ENCODE peak calls at places on chromosome 22, in four cellular contexts. One of them, this sample, is unnamed.

GRCh38 chr22:37896181-37896592 is 9.9 kb upstream of the MICALL1 start:
- DNase-seq in astrocyte of the cerebellum: no peak
- DNase-seq in fibroblast of lung: no peak
- DNase-seq in GM06990: peak; percentile 41
- DNase-seq in this sample: no peak

GRCh38 chr22:33678523-33678922 is 241.8 kb downstream of the LARGE1 start:
- DNase-seq in GM06990: no peak
- DNase-seq in astrocyte of the cerebellum: no peak
- DNase-seq in fibroblast of lung: no peak
- DNase-seq in this sample: no peak

GRCh38 chr22:48898524-48899377 is 928.9 kb downstream of the BRD1 start:
- DNase-seq in astrocyte of the cerebellum: no peak
- DNase-seq in GM06990: no peak
- DNase-seq in fibroblast of lung: no peak
- DNase-seq in this sample: peak; percentile 77

GRCh38 chr22:48758905-48759875 is 1068.5 kb downstream of the BRD1 start:
- DNase-seq in astrocyte of the cerebellum: no peak
- DNase-seq in GM06990: no peak
- DNase-seq in fibroblast of lung: no peak
- DNase-seq in this sample: peak; percentile 80

GRCh38 chr22:50148991-50149721 is 21.4 kb upstream of the PANX2 start:
- DNase-seq in astrocyte of the cerebellum: no peak
- DNase-seq in fibroblast of lung: peak; percentile 28
- DNase-seq in GM06990: peak; percentile 69
- DNase-seq in this sample: no peak

GRCh38 chr22:33806191-33806590 is 114.1 kb downstream of the LARGE1 start:
- DNase-seq in fibroblast of lung: peak; percentile 23
- DNase-seq in GM06990: no peak
- DNase-seq in astrocyte of the cerebellum: no peak
- DNase-seq in this sample: no peak

GRCh38 chr22:28710112-28710888 is 30.7 kb upstream of the TTC28 start:
- DNase-seq in fibroblast of lung: peak; percentile 93
- DNase-seq in GM06990: no peak
- DNase-seq in astrocyte of the cerebellum: peak; percentile 43
- DNase-seq in this sample: no peak

GRCh38 chr22:49481651-49482399 is 345.8 kb downstream of the BRD1 start:
- DNase-seq in fibroblast of lung: no peak
- DNase-seq in GM06990: no peak
- DNase-seq in astrocyte of the cerebellum: no peak
- DNase-seq in this sample: no peak

GRCh38 chr22:45318558-45319318 is 9.0 kb downstream of the FAM118A start:
- DNase-seq in fibroblast of lung: peak; percentile 76
- DNase-seq in GM06990: peak; percentile 45
- DNase-seq in astrocyte of the cerebellum: no peak
- DNase-seq in this sample: no peak

GRCh38 chr22:44119669-44120313 is 60.9 kb upstream of the PARVG start:
- DNase-seq in astrocyte of the cerebellum: no peak
- DNase-seq in fibroblast of lung: no peak
- DNase-seq in GM06990: no peak
- DNase-seq in this sample: no peak

GRCh38 chr22:45329536-45329936 is 19.8 kb downstream of the FAM118A start:
- DNase-seq in GM06990: no peak
- DNase-seq in astrocyte of the cerebellum: no peak
- DNase-seq in fibroblast of lung: no peak
- DNase-seq in this sample: no peak

GRCh38 chr22:37765498-37765897 is 42.2 kb upstream of the GCAT start:
- DNase-seq in GM06990: no peak
- DNase-seq in astrocyte of the cerebellum: no peak
- DNase-seq in fibroblast of lung: no peak
- DNase-seq in this sample: no peak

GRCh38 chr22:27241430-27242110 is 560.0 kb downstream of the MN1 start:
- DNase-seq in astrocyte of the cerebellum: peak; percentile 19
- DNase-seq in fibroblast of lung: no peak
- DNase-seq in GM06990: no peak
- DNase-seq in this sample: peak; percentile 89

GRCh38 chr22:19941365-19942070 is at the start of the genes COMT and TXNRD2:
- DNase-seq in GM06990: peak; percentile 83
- DNase-seq in astrocyte of the cerebellum: no peak
- DNase-seq in fibroblast of lung: peak; percentile 62
- DNase-seq in this sample: no peak

GRCh38 chr22:49368976-49369725 is 458.5 kb downstream of the BRD1 start:
- DNase-seq in fibroblast of lung: no peak
- DNase-seq in GM06990: no peak
- DNase-seq in astrocyte of the cerebellum: no peak
- DNase-seq in this sample: peak; percentile 85

GRCh38 chr22:34850010-34850409 is 215.9 kb upstream of the ISX start:
- DNase-seq in astrocyte of the cerebellum: no peak
- DNase-seq in fibroblast of lung: no peak
- DNase-seq in GM06990: no peak
- DNase-seq in this sample: no peak

GRCh38 chr22:19855504-19856409 is 1.1 kb upstream of the GNB1L start:
- DNase-seq in fibroblast of lung: peak; percentile 41
- DNase-seq in GM06990: peak; percentile 73
- DNase-seq in astrocyte of the cerebellum: no peak
- DNase-seq in this sample: peak; percentile 84

GRCh38 chr22:45308624-45309421 is 911 bp upstream of the FAM118A start:
- DNase-seq in GM06990: no peak
- DNase-seq in astrocyte of the cerebellum: no peak
- DNase-seq in fibroblast of lung: no peak
- DNase-seq in this sample: no peak

GRCh38 chr22:46220921-46221320 is 29.2 kb downstream of the CDPF1 start:
- DNase-seq in fibroblast of lung: no peak
- DNase-seq in GM06990: no peak
- DNase-seq in astrocyte of the cerebellum: no peak
- DNase-seq in this sample: no peak

GRCh38 chr22:20153945-20154344 is 3.1 kb upstream of the CCDC188 start:
- DNase-seq in GM06990: no peak
- DNase-seq in astrocyte of the cerebellum: no peak
- DNase-seq in fibroblast of lung: no peak
- DNase-seq in this sample: no peak

GRCh38 chr22:43172191-43172590 is 14.7 kb downstream of the TTLL12 start:
- DNase-seq in fibroblast of lung: no peak
- DNase-seq in astrocyte of the cerebellum: no peak
- DNase-seq in GM06990: no peak
- DNase-seq in this sample: no peak

GRCh38 chr22:46945481-46945880 is 183.0 kb downstream of the TBC1D22A start:
- DNase-seq in fibroblast of lung: no peak
- DNase-seq in astrocyte of the cerebellum: no peak
- DNase-seq in GM06990: no peak
- DNase-seq in this sample: no peak

GRCh38 chr22:39674536-39674935 is 104.0 kb downstream of the CACNA1I start:
- DNase-seq in GM06990: no peak
- DNase-seq in fibroblast of lung: no peak
- DNase-seq in astrocyte of the cerebellum: no peak
- DNase-seq in this sample: no peak

GRCh38 chr22:39924286-39924685 is 23.4 kb downstream of the GRAP2 start:
- DNase-seq in GM06990: no peak
- DNase-seq in astrocyte of the cerebellum: no peak
- DNase-seq in fibroblast of lung: no peak
- DNase-seq in this sample: no peak

GRCh38 chr22:27032121-27032761 is 374.9 kb downstream of the MIAT start:
- DNase-seq in fibroblast of lung: no peak
- DNase-seq in GM06990: no peak
- DNase-seq in astrocyte of the cerebellum: no peak
- DNase-seq in this sample: no peak

GRCh38 chr22:19756288-19757128 is 4.1 kb upstream of the TBX1 start:
- DNase-seq in fibroblast of lung: no peak
- DNase-seq in GM06990: peak; percentile 62
- DNase-seq in astrocyte of the cerebellum: no peak
- DNase-seq in this sample: no peak

GRCh38 chr22:35330258-35330861 is 30.7 kb downstream of the TOM1 start:
- DNase-seq in GM06990: no peak
- DNase-seq in fibroblast of lung: peak; percentile 91
- DNase-seq in astrocyte of the cerebellum: peak; percentile 20
- DNase-seq in this sample: no peak

GRCh38 chr22:27998511-27999410 is 79.7 kb upstream of the PITPNB start:
- DNase-seq in astrocyte of the cerebellum: no peak
- DNase-seq in fibroblast of lung: no peak
- DNase-seq in GM06990: no peak
- DNase-seq in this sample: no peak

GRCh38 chr22:40560551-40560950 is 76.0 kb downstream of the MRTFA start:
- DNase-seq in GM06990: no peak
- DNase-seq in fibroblast of lung: peak; percentile 38
- DNase-seq in astrocyte of the cerebellum: peak; percentile 52
- DNase-seq in this sample: no peak

GRCh38 chr22:38429460-38430128 is 25.4 kb downstream of the KCNJ4 start:
- DNase-seq in fibroblast of lung: peak; percentile 25
- DNase-seq in astrocyte of the cerebellum: no peak
- DNase-seq in GM06990: no peak
- DNase-seq in this sample: no peak

GRCh38 chr22:45240810-45241631 is at the start of gene KIAA0930:
- DNase-seq in fibroblast of lung: peak; percentile 64
- DNase-seq in GM06990: peak; percentile 77
- DNase-seq in astrocyte of the cerebellum: peak; percentile 20
- DNase-seq in this sample: peak; percentile 89

GRCh38 chr22:20267441-20268288 is 453 bp downstream of the RTN4R start:
- DNase-seq in GM06990: no peak
- DNase-seq in astrocyte of the cerebellum: no peak
- DNase-seq in fibroblast of lung: no peak
- DNase-seq in this sample: no peak

GRCh38 chr22:17390087-17390486 is 20.8 kb downstream of the CECR2 start:
- DNase-seq in fibroblast of lung: no peak
- DNase-seq in GM06990: no peak
- DNase-seq in astrocyte of the cerebellum: no peak
- DNase-seq in this sample: no peak
- TF ChIP-seq CTCF in fibroblast of lung: no peak
- TF ChIP-seq CTCF in GM06990: no peak
- TF ChIP-seq CTCF in astrocyte of the cerebellum: no peak
- TF ChIP-seq CTCF in this sample: no peak

DNA sequence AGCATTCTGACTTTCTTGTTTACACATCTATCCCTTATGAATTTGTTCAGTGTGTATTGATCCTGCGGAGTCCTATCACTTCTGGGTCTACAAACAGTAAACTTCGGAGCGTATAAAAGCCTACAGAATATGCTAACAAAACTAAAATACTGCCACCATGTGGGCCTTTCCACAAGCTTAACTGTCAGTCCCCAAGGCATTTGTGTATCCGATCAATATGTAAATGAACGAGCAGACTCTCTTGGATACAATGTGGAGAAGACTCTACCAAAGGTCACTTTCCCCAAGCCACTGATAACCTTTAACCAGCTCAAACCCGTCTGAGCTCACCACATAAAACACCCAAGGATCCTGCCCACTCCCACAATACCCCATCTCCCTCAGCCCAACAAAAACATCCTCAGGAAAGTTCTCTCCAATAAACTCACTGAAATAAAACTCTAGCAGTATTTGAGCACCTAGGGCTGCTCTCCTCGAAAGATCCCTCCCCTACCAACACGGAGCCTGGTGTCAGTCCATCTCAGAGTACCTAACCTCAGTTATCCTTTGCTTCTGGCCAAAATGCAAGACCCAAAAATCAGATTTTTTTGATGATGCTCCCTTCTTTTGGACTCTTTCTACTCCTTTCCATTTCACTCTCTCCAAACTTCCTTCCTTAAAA is 17.8 kb downstream of the ADA2 start:
- DNase-seq in GM06990: no peak
- DNase-seq in astrocyte of the cerebellum: no peak
- DNase-seq in fibroblast of lung: peak; percentile 47
- DNase-seq in this sample: no peak
- TF ChIP-seq CTCF in GM06990: no peak
- TF ChIP-seq CTCF in astrocyte of the cerebellum: peak; percentile 24
- TF ChIP-seq CTCF in fibroblast of lung: peak; percentile 41
- TF ChIP-seq CTCF in this sample: peak; percentile 16

GRCh38 chr22:36528795-36529718 is at the start of gene EIF3D:
- DNase-seq in GM06990: peak; percentile 100
- DNase-seq in astrocyte of the cerebellum: peak; percentile 99
- DNase-seq in fibroblast of lung: peak; percentile 99
- DNase-seq in this sample: peak; percentile 99
- TF ChIP-seq CTCF in GM06990: no peak
- TF ChIP-seq CTCF in astrocyte of the cerebellum: no peak
- TF ChIP-seq CTCF in fibroblast of lung: no peak
- TF ChIP-seq CTCF in this sample: no peak

GRCh38 chr22:42072606-42073330 is 1.3 kb upstream of the PHETA2 start:
- DNase-seq in fibroblast of lung: no peak
- DNase-seq in GM06990: no peak
- DNase-seq in astrocyte of the cerebellum: no peak
- DNase-seq in this sample: no peak
- TF ChIP-seq CTCF in fibroblast of lung: no peak
- TF ChIP-seq CTCF in GM06990: no peak
- TF ChIP-seq CTCF in astrocyte of the cerebellum: no peak
- TF ChIP-seq CTCF in this sample: no peak

GRCh38 chr22:30598986-30599385 is 7.3 kb upstream of the PES1 start:
- DNase-seq in GM06990: no peak
- DNase-seq in fibroblast of lung: peak; percentile 13
- DNase-seq in astrocyte of the cerebellum: no peak
- DNase-seq in this sample: no peak

GRCh38 chr22:30604723-30605122 is 2.3 kb upstream of the TCN2 start:
- DNase-seq in fibroblast of lung: no peak
- DNase-seq in GM06990: no peak
- DNase-seq in astrocyte of the cerebellum: no peak
- DNase-seq in this sample: no peak

GRCh38 chr22:30600925-30601324 is 6.0 kb upstream of the TCN2 start:
- DNase-seq in astrocyte of the cerebellum: no peak
- DNase-seq in GM06990: no peak
- DNase-seq in fibroblast of lung: no peak
- DNase-seq in this sample: no peak

GRCh38 chr22:30601464-30601863 is 5.5 kb upstream of the TCN2 start:
- DNase-seq in astrocyte of the cerebellum: no peak
- DNase-seq in GM06990: no peak
- DNase-seq in fibroblast of lung: no peak
- DNase-seq in this sample: no peak

GRCh38 chr22:30602049-30602448 is 4.9 kb upstream of the TCN2 start:
- DNase-seq in fibroblast of lung: peak; percentile 35
- DNase-seq in GM06990: no peak
- DNase-seq in astrocyte of the cerebellum: no peak
- DNase-seq in this sample: no peak
- TF ChIP-seq CTCF in fibroblast of lung: peak; percentile 42
- TF ChIP-seq CTCF in GM06990: peak; percentile 44
- TF ChIP-seq CTCF in astrocyte of the cerebellum: peak; percentile 56
- TF ChIP-seq CTCF in this sample: peak; percentile 48

GRCh38 chr22:41672780-41673509 is 15.7 kb downstream of the SNU13 start:
- DNase-seq in fibroblast of lung: no peak
- DNase-seq in GM06990: no peak
- DNase-seq in astrocyte of the cerebellum: no peak
- DNase-seq in this sample: no peak
- TF ChIP-seq CTCF in fibroblast of lung: peak; percentile 25
- TF ChIP-seq CTCF in GM06990: peak; percentile 79
- TF ChIP-seq CTCF in astrocyte of the cerebellum: peak; percentile 39
- TF ChIP-seq CTCF in this sample: peak; percentile 17

GRCh38 chr22:22380098-22381030 is 128.2 kb downstream of the ZNF280B start:
- DNase-seq in GM06990: peak; percentile 62
- DNase-seq in astrocyte of the cerebellum: no peak
- DNase-seq in fibroblast of lung: no peak
- DNase-seq in this sample: peak; percentile 77
- TF ChIP-seq CTCF in GM06990: peak; percentile 69
- TF ChIP-seq CTCF in astrocyte of the cerebellum: no peak
- TF ChIP-seq CTCF in fibroblast of lung: no peak
- TF ChIP-seq CTCF in this sample: no peak

GRCh38 chr22:32644252-32645100 is 157.0 kb upstream of the TIMP3 start:
- DNase-seq in astrocyte of the cerebellum: no peak
- DNase-seq in GM06990: peak; percentile 12
- DNase-seq in fibroblast of lung: peak; percentile 50
- DNase-seq in this sample: no peak
- TF ChIP-seq CTCF in astrocyte of the cerebellum: no peak
- TF ChIP-seq CTCF in GM06990: no peak
- TF ChIP-seq CTCF in fibroblast of lung: no peak
- TF ChIP-seq CTCF in this sample: no peak